ENCODE peak calls at places on chromosome 6, in ten cellular contexts. Q is fibroblast of villous mesenchyme, B is HepG2, M is foreskin fibroblast, I is tibial nerve, D is tibial artery, P is HL-60, Y is AG09309, T is fibroblast of lung, V is breast epithelium. R is an unnamed sample.

GRCh38 chr6:16064687-16065086 is 64.2 kb upstream of the MYLIP start:
- DNase-seq in P (no peak), V (no peak), T (no peak), B (no peak), Q (no peak), D (no peak), Y (no peak), I (no peak), M (no peak), R (no peak)

GRCh38 chr6:137081997-137082396 is 37.2 kb upstream of the IL20RA start:
- DNase-seq in D (no peak), I (no peak), Q (no peak), T (no peak), P (no peak), B (no peak), Y (no peak), M (no peak), V (no peak), R (no peak)

GRCh38 chr6:130575557-130575956 is 209.7 kb downstream of the TMEM200A start:
- DNase-seq in P (no peak), V (no peak), D (no peak), Y (no peak), I (no peak), T (no peak), M (no peak), Q (no peak), B (no peak), R (no peak)

GRCh38 chr6:1131285-1132079 is 180.4 kb upstream of the FOXQ1 start:
- DNase-seq in V (no peak), I (no peak), Q (peak; percentile 24), P (no peak), B (peak; percentile 92), D (no peak), T (peak; percentile 62), Y (peak; percentile 88), M (peak; percentile 94), R (peak; percentile 38)

GRCh38 chr6:170438402-170438753 is 114.7 kb downstream of the PSMB1 start:
- DNase-seq in V (no peak), Y (peak; percentile 96), B (peak; percentile 91), T (peak; percentile 100), I (peak; percentile 79), M (peak; percentile 100), Q (peak; percentile 98), P (no peak), D (peak; percentile 74), R (peak; percentile 99)

GRCh38 chr6:88982720-88983119 is 19.3 kb upstream of the RNGTT start:
- DNase-seq in B (peak; percentile 55), D (peak; percentile 81), Q (peak; percentile 78), M (peak; percentile 90), Y (peak; percentile 72), T (peak; percentile 84), I (peak; percentile 62), V (no peak), P (peak; percentile 37), R (peak; percentile 69)

GRCh38 chr6:36979343-36979742 is 6.7 kb downstream of the MTCH1 start:
- DNase-seq in I (peak; percentile 60), P (no peak), T (peak; percentile 28), M (peak; percentile 86), D (no peak), Y (peak; percentile 18), Q (peak; percentile 62), V (no peak), B (no peak), R (peak; percentile 36)

GRCh38 chr6:142408409-142408808 is 106.6 kb downstream of the ADGRG6 start:
- DNase-seq in Q (no peak), Y (no peak), T (no peak), P (no peak), B (no peak), I (no peak), D (no peak), M (peak; percentile 57), V (no peak), R (no peak)

DNA sequence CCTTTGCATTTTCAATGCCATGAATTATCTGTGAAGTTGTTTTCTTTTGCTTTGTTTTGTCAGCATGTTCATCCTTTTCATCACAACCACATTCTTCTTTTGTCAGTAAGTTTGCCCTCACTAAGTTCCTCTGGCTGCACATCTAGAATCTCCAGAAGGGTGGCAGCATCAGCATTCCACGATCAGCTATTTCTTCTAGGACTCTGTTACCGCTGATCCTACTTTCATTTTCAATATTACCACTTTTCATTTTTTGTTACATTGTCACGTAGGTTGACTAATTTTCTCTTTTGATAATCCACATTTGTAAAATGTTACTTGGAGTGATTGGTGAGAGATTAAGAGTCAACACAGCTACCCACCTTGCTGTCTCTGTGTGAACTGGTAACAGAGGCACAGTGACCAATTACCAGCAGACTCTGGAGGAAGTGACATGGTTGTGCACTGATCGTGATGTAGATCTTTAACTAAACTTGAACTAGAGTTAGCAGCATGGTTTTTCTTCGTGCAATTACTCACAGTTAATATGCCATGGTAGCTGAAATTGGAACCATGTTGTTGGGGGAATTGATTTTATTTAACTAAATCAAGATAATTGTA is 307.9 kb upstream of the SLC35B3 start:
- DNase-seq in M (peak; percentile 52), D (no peak), P (peak; percentile 52), Y (no peak), V (no peak), Q (no peak), I (no peak), B (peak; percentile 3), T (no peak), R (no peak)
- H3K4me3 ChIP-seq in M (peak overlapping the region; percentile 9), D (no peak overlapping the region), P (peak overlapping the region; percentile 37), Y (no peak overlapping the region), V (no peak overlapping the region), Q (no peak overlapping the region), I (no peak overlapping the region), B (no peak overlapping the region), T (no peak overlapping the region), R (no peak overlapping the region)

DNA sequence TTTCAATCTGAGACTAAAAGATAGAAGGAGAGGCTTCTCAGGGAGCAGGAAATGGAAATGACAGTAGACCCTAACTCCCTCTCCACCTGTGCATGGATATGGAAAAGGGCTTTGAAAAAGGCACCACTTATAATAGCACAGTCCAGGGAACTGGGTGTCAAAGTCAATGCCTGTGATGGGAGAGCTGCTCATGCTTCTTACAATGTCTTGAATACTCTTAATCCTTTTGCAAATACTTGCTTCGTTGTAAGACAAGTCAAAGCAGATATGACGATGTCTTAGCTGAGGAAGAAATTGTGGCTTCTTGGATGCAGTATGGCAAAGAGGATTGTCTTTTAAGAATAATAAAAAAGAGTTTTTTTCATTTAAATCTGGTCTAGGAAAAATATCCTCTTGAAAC is 369.6 kb upstream of the CITED2 start:
- DNase-seq in Y (no peak), B (no peak), T (no peak), I (no peak), V (no peak), Q (no peak), D (no peak), M (no peak), P (no peak), R (no peak)
- TF ChIP-seq CTCF in Y (no peak), B (no peak), T (no peak), I (no peak), V (no peak), Q (no peak), D (no peak), M (no peak), P (no peak), R (no peak)

GRCh38 chr6:151070666-151071065 is 169.1 kb upstream of the AKAP12 start:
- DNase-seq in B (peak; percentile 34), Y (peak; percentile 61), T (peak; percentile 85), I (no peak), P (no peak), M (peak; percentile 56), Q (peak; percentile 93), D (no peak), V (no peak), R (no peak)

GRCh38 chr6:151068761-151069312 is 170.9 kb upstream of the AKAP12 start:
- DNase-seq in V (no peak), Q (peak; percentile 62), P (no peak), I (no peak), Y (peak; percentile 46), B (no peak), M (peak; percentile 70), D (peak; percentile 45), T (peak; percentile 92), R (no peak)

GRCh38 chr6:151069641-151070040 is 170.1 kb upstream of the AKAP12 start:
- DNase-seq in M (no peak), V (no peak), I (no peak), Y (no peak), P (no peak), T (no peak), D (peak; percentile 50), Q (no peak), B (peak; percentile 58), R (no peak)

GRCh38 chr6:151067684-151068596 is 171.8 kb upstream of the AKAP12 start:
- DNase-seq in T (peak; percentile 99), P (no peak), Q (peak; percentile 94), M (peak; percentile 94), I (peak; percentile 89), B (peak; percentile 96), Y (peak; percentile 86), D (peak; percentile 85), V (peak; percentile 64), R (peak; percentile 58)

GRCh38 chr6:151071295-151071694 is 168.5 kb upstream of the AKAP12 start:
- DNase-seq in T (peak; percentile 95), B (peak; percentile 38), D (peak; percentile 86), Q (peak; percentile 94), I (peak; percentile 69), Y (peak; percentile 78), V (no peak), M (peak; percentile 93), P (no peak), R (no peak)
- H3K4me3 ChIP-seq in T (peak overlapping the region; percentile 50), B (no peak overlapping the region), D (peak overlapping the region; percentile 44), Q (peak overlapping the region; percentile 21), I (peak overlapping the region; percentile 7), Y (peak overlapping the region; percentile 9), V (no peak overlapping the region), M (no peak overlapping the region), P (no peak overlapping the region), R (no peak overlapping the region)

GRCh38 chr6:41193884-41194283 is 7.1 kb downstream of the TREML2 start:
- DNase-seq in B (no peak), I (no peak), Q (no peak), V (no peak), M (no peak), D (no peak), T (no peak), P (no peak), Y (no peak), R (no peak)

GRCh38 chr6:41193171-41193734 is 7.7 kb downstream of the TREML2 start:
- DNase-seq in B (no peak), V (no peak), P (no peak), I (no peak), T (no peak), Q (no peak), D (no peak), Y (no peak), M (no peak), R (no peak)

GRCh38 chr6:41190791-41191190 is 10.2 kb downstream of the TREML2 start:
- DNase-seq in T (no peak), D (no peak), Q (no peak), I (no peak), B (no peak), Y (no peak), M (no peak), V (no peak), P (no peak), R (no peak)

GRCh38 chr6:41189968-41190367 is 11.0 kb downstream of the TREML2 start:
- DNase-seq in Y (no peak), P (no peak), I (no peak), T (no peak), V (no peak), M (no peak), Q (no peak), D (no peak), B (no peak), R (no peak)

DNA sequence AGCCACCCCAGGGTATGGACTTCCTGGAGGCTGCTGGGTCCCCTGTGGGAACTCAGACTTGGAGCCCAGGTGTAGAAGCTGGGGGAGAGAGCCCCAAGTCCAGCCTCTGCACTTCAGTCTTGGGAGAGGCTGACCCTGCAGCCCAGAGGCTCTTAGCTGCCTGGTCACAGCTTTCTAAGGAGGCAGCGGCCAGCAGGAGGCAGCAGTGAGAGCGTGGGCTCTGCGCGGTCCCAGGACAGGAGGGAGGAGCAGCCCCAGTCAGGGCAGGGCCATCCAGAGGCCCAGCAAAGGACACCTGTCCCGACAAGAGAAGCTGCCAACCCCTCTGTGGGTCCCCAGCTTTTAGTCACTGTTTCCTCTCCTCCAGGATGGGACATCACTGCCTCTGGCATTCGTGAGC is 9.4 kb downstream of the TREML2 start:
- DNase-seq in B (no peak), Y (no peak), I (no peak), D (no peak), T (no peak), V (no peak), P (peak; percentile 51), M (no peak), Q (peak; percentile 6), R (no peak)
- TF ChIP-seq CTCF in B (peak; percentile 60), Y (peak; percentile 62), I (no peak), D (no peak), T (peak; percentile 22), V (no peak), P (no peak), M (peak; percentile 48), Q (peak; percentile 45), R (peak; percentile 71)

R was measured in HFF-Myc.